ENCODE peak calls at places on chromosome X, in ten cellular contexts. O, I, K, T, J, D, G, E, M and S are unnamed samples.

GRCh38 chrX:20594985-20595384 is 328.3 kb upstream of the RPS6KA3 start:
- DNase-seq in T (no peak), O (no peak), I (no peak), E (peak; percentile 49), J (no peak), G (no peak), M (no peak), K (peak; percentile 4), D (peak; percentile 34), S (peak; percentile 23)

GRCh38 chrX:38275615-38276014 is 51.7 kb downstream of the RPGR start:
- DNase-seq in O (no peak), T (no peak), E (peak; percentile 87), G (no peak), J (no peak), K (no peak), M (no peak), I (no peak), D (peak; percentile 90), S (peak; percentile 88)

GRCh38 chrX:43940811-43941210 is 32.4 kb downstream of the NDP start:
- DNase-seq in M (no peak), G (no peak), K (no peak), D (peak; percentile 71), E (peak; percentile 25), I (no peak), T (no peak), J (no peak), O (no peak), S (peak; percentile 61)

GRCh38 chrX:53188763-53189162 is 36.2 kb downstream of the KDM5C start:
- DNase-seq in T (no peak), I (no peak), O (no peak), G (no peak), M (no peak), K (no peak), D (peak; percentile 6), J (no peak), E (no peak), S (no peak)

GRCh38 chrX:109863811-109864210 is 130.8 kb upstream of the ACSL4 start:
- DNase-seq in M (no peak), J (no peak), K (no peak), T (no peak), I (no peak), O (no peak), G (no peak), E (no peak), D (no peak), S (no peak)

GRCh38 chrX:6226646-6227444 is 1.8 kb downstream of the NLGN4X start:
- DNase-seq in M (no peak), D (peak; percentile 11), K (peak; percentile 53), I (peak; percentile 68), O (no peak), T (no peak), E (no peak), J (peak; percentile 31), G (no peak), S (no peak)

GRCh38 chrX:65674351-65674893 is 7.0 kb downstream of the MSN start:
- DNase-seq in T (no peak), D (peak; percentile 21), M (no peak), I (no peak), G (no peak), K (peak; percentile 29), E (no peak), J (no peak), O (no peak), S (no peak)

GRCh38 chrX:41412261-41413167 is 34.6 kb upstream of the NYX start:
- DNase-seq in G (no peak), D (no peak), I (no peak), E (no peak), O (no peak), T (no peak), J (no peak), M (no peak), K (no peak), S (no peak)

GRCh38 chrX:50721771-50722521 is 92.0 kb downstream of the SHROOM4 start:
- DNase-seq in T (no peak), O (no peak), J (no peak), E (peak; percentile 81), M (no peak), I (no peak), G (no peak), D (peak; percentile 36), K (no peak), S (no peak)

GRCh38 chrX:151771726-151772125 is 37.2 kb downstream of the CNGA2 start:
- DNase-seq in E (no peak), D (no peak), G (no peak), K (no peak), O (no peak), J (no peak), T (no peak), M (no peak), I (no peak), S (no peak)

GRCh38 chrX:28920554-28920953 is 333.3 kb downstream of the IL1RAPL1 start:
- DNase-seq in K (peak; percentile 53), E (no peak), M (no peak), O (no peak), G (no peak), D (peak; percentile 22), I (no peak), T (no peak), J (no peak), S (peak; percentile 3)

GRCh38 chrX:154599531-154599930 is 14.6 kb downstream of the CTAG1A start:
- DNase-seq in E (no peak), D (no peak), J (no peak), O (no peak), T (no peak), K (no peak), M (no peak), G (no peak), I (no peak), S (no peak)

GRCh38 chrX:154313147-154313546 is 17.6 kb downstream of the TKTL1 start:
- DNase-seq in E (no peak), M (no peak), K (no peak), G (no peak), O (no peak), I (no peak), J (no peak), T (no peak), D (no peak), S (no peak)

GRCh38 chrX:77436271-77436670 is 10.9 kb upstream of the FGF16 start:
- DNase-seq in M (no peak), T (no peak), G (no peak), D (no peak), J (no peak), K (peak; percentile 50), O (no peak), E (no peak), I (no peak), S (no peak)

DNA sequence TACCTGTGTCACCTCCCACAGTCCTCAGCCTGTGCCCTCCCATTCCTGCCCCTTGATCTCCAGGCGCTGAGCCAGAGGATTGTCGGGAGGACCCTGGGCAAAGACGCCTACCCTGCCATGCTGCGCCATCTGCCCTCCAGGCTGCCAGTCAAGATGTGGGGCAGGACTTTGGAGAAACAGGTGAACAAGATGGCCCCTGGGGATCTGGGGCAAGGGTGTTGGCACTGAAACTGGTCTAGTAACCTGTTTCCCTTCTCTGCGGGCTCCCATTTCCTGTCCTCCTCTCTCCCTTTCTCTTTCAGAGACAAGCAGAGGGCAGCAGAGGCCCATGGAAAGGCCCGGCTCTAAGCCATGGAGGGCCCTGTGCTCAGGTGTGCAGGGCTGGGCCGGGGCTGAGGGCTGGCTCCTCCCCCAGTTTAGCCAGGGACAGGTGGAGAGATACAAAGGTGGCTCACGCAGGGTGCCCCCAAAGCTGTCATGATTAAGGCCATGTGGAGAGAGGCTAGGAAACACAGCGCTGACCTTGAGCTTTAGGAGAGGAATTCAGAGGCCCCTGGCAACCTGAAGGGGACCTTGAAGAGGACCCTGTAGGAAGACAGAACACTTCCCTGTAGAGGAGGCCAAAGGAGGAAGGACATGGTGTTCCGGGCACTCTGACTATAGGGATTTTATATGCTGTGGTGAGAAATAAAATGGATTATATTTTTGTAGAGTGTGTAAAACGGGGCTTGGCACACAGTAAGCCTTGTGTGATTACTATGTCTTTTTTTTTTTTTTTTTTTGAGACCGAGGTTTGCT is at the start of gene GLOD5:
- DNase-seq in J (peak; percentile 11), T (peak; percentile 70), K (peak; percentile 41), G (no peak), M (no peak), E (peak; percentile 7), I (peak; percentile 16), O (no peak), D (peak; percentile 2), S (peak; percentile 3)
- TF ChIP-seq CTCF in J (no peak), T (no peak), K (no peak), G (no peak), M (no peak), E (peak; percentile 25), I (no peak), O (no peak), D (no peak), S (peak; percentile 17)

GRCh38 chrX:129235903-129236302 is 287.4 kb downstream of the SMARCA1 start:
- DNase-seq in G (no peak), T (no peak), M (no peak), O (no peak), D (peak; percentile 23), J (no peak), I (no peak), K (no peak), E (no peak), S (no peak)
- TF ChIP-seq CTCF in G (no peak), T (no peak), M (no peak), O (no peak), D (no peak), J (no peak), I (no peak), K (no peak), E (no peak), S (no peak)

GRCh38 chrX:11758400-11759171 is 549 bp downstream of the MSL3 start:
- DNase-seq in T (peak; percentile 86), G (peak; percentile 88), M (peak; percentile 83), J (peak; percentile 84), E (peak; percentile 74), K (peak; percentile 83), O (peak; percentile 91), D (peak; percentile 69), I (peak; percentile 90), S (peak; percentile 84)
- TF ChIP-seq CTCF in T (peak; percentile 37), G (no peak), M (peak; percentile 55), J (peak; percentile 81), E (peak; percentile 33), K (peak; percentile 41), O (peak; percentile 62), D (peak; percentile 39), I (peak; percentile 85), S (peak; percentile 21)

DNA sequence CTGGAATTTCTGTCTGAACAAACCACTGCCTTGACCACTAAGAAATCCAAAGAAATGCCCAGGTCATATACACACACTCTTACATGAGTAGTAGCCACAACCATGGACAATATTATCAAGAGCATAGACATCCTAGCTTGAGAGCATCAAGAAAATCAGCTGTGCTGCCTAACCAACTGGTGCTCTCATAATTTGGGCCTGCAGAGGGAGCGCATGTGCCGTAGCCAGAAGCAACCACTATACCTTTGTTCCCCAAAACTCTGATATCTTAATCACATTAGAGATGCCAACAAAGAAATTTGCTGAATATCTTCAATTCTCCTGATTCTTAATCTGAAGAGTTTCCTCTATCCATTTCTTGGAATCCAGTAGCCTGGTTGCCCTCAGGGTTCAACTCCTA is 163.6 kb downstream of the ZNF674 start:
- DNase-seq in M (no peak), G (peak; percentile 6), I (peak; percentile 49), T (no peak), D (peak; percentile 10), O (no peak), K (peak; percentile 25), E (peak; percentile 15), J (peak; percentile 38), S (peak; percentile 28)
- TF ChIP-seq CTCF in M (no peak), G (no peak), I (peak; percentile 8), T (no peak), D (peak; percentile 52), O (no peak), K (peak; percentile 44), E (peak; percentile 53), J (no peak), S (peak; percentile 45)